ENCODE peak calls at places on chromosomes 3 and 15, in five cellular contexts. R is nucleus accumbens, B is NCI-H2081, D is T-cell, H is brain pericyte. O is an unnamed sample.

GRCh38 chr3:161474139-161474538 is 22.5 kb upstream of the OTOL1 start:
- DNase-seq in H (no peak), D (no peak), B (no peak), R (no peak), O (no peak)

GRCh38 chr3:152400912-152401311 is 132.2 kb downstream of the MBNL1 start:
- DNase-seq in B (no peak), D (no peak), H (no peak), R (no peak), O (peak)

GRCh38 chr15:70702584-70702983 is 60.8 kb downstream of the UACA start:
- DNase-seq in H (no peak), B (no peak), R (no peak), D (no peak), O (no peak)

GRCh38 chr3:163056874-163057497 is 1560.4 kb downstream of the OTOL1 start:
- DNase-seq in B (peak), R (peak), D (no peak), H (no peak), O (peak)

GRCh38 chr15:70156781-70157261 is 59.1 kb upstream of the TLE3 start:
- DNase-seq in H (no peak), R (peak), B (peak), D (no peak), O (peak)

GRCh38 chr15:29322407-29322806 is 52.8 kb upstream of the NSMCE3 start:
- DNase-seq in H (no peak), R (no peak), D (no peak), B (peak), O (no peak)

GRCh38 chr15:95718441-95718840 is 612.1 kb upstream of the NR2F2 start:
- DNase-seq in H (no peak), R (no peak), B (no peak), D (no peak), O (no peak)

GRCh38 chr3:187880438-187880837 is 135.2 kb upstream of the BCL6 start:
- DNase-seq in D (no peak), H (no peak), B (no peak), R (no peak), O (no peak)

O was measured in hepatic stellate cell.